ENCODE peak calls at places on chromosomes 12 and 14, in six cellular contexts. U, J, P, L, V and Z are unnamed samples.

GRCh38 chr12:109759076-109759420 is 45.4 kb downstream of the FAM222A start:
- DNase-seq in U (no peak), P (no peak), J (no peak), L (no peak), V (no peak), Z (no peak)

GRCh38 chr12:8483081-8483479 is 27.3 kb downstream of the CLEC6A start:
- DNase-seq in V (no peak), L (no peak), J (no peak), U (no peak), P (no peak), Z (no peak)

GRCh38 chr12:1776139-1776975 is 44.0 kb upstream of the LRTM2 start:
- DNase-seq in J (peak), V (no peak), L (no peak), U (peak), P (no peak), Z (no peak)

GRCh38 chr12:12899530-12900380 is 8.4 kb downstream of the GPRC5A start:
- DNase-seq in P (no peak), V (no peak), U (peak), L (no peak), J (peak), Z (no peak)

GRCh38 chr12:109763201-109763841 is 49.7 kb downstream of the FAM222A start:
- DNase-seq in P (no peak), L (no peak), J (peak), V (peak), U (peak), Z (no peak)

GRCh38 chr12:70661762-70662161 is 24.5 kb upstream of the PTPRB start:
- DNase-seq in P (no peak), U (no peak), J (peak), L (no peak), V (no peak), Z (no peak)

GRCh38 chr12:123723011-123723410 is 10.9 kb downstream of the ATP6V0A2 start:
- DNase-seq in J (peak), P (no peak), U (no peak), L (no peak), V (no peak), Z (no peak)

GRCh38 chr14:51922624-51923023 is 62.2 kb downstream of the GNG2 start:
- DNase-seq in L (no peak), P (no peak), V (no peak), J (peak), U (no peak), Z (no peak)

GRCh38 chr12:25135531-25136154 is 59.3 kb downstream of the DNAI7 start:
- DNase-seq in U (no peak), J (no peak), L (no peak), V (no peak), P (peak), Z (no peak)

GRCh38 chr12:30269491-30269890 is 426.2 kb downstream of the IPO8 start:
- DNase-seq in L (no peak), P (no peak), V (no peak), J (no peak), U (no peak), Z (no peak)

GRCh38 chr14:50530358-50530757 is 2.0 kb downstream of the MAP4K5 start:
- DNase-seq in J (peak), L (no peak), P (no peak), V (no peak), U (no peak), Z (no peak)

GRCh38 chr14:50530794-50531193 is 1.6 kb downstream of the MAP4K5 start:
- DNase-seq in V (no peak), L (no peak), U (no peak), P (no peak), J (no peak), Z (no peak)

GRCh38 chr14:50533314-50533705 is 941 bp upstream of the MAP4K5 start:
- DNase-seq in J (no peak), L (no peak), P (no peak), U (no peak), V (no peak), Z (no peak)

GRCh38 chr14:50532502-50533313 is at the start of gene MAP4K5:
- DNase-seq in L (peak), P (peak), J (peak), V (peak), U (peak), Z (peak)

GRCh38 chr14:50531595-50532501 is 521 bp downstream of the MAP4K5 start:
- DNase-seq in V (peak), J (peak), P (no peak), L (no peak), U (peak), Z (peak)
- TF ChIP-seq BHLHE40 in V (no peak), J (no peak), P (no peak), L (no peak), U (no peak), Z (no peak)

DNA sequence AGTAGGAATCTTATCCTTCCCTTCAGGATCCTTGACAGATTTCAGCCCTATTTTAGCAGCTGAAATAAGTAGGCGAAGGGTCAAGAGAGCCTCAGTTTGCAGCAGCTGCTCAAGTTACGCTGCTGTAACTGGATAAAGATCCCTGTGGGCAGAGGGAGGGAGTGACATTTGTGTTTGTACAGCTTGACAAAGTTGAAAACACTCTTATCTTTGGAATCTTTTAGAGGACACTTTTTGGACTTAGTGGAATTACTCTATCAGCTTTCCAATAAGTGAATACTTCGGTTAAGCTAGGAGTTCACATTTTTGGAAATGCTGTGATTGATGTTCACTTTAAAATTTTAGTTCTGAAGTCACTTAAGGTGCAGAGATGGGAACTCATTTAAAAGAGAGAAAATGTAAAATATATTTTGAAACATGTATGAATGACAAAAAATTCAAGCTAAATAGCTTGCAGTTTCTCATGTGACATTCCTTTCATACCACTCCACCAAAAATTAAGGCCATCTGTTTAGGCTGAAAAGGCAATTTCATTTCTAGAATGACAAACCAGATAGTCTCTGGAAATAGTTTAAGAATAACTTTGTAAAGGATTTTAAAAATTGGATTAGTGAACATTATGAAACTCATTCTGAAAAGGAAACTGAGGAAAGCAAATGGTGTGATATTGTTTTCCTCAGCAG is 55.2 kb downstream of the SLC38A4 start:
- DNase-seq in J (peak), U (no peak), P (peak), L (no peak), V (no peak), Z (peak)
- TF ChIP-seq BHLHE40 in J (no peak), U (no peak), P (no peak), L (no peak), V (no peak), Z (no peak)

DNA sequence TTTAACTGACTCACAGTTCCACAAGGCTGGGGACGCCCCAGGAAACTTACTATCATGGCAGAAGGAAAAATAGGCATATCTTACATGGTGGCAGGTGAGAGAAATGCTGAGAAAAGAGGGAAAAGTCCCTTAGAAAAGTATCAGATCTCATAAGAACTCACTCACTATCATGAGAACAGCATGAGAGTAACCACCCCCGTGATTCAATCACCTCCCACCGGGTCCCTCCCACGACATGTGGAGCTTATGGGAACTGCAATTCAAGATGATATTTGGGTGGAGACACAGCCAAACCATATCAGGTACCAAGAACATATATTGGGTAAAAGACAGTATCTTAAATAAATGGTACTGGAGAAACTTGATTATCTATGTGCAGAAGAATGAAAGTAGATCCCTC is 100.3 kb upstream of the FAR2 start:
- DNase-seq in P (no peak), V (peak), J (no peak), U (no peak), L (no peak), Z (no peak)
- TF ChIP-seq BHLHE40 in P (no peak), V (no peak), J (no peak), U (no peak), L (no peak), Z (no peak)

DNA sequence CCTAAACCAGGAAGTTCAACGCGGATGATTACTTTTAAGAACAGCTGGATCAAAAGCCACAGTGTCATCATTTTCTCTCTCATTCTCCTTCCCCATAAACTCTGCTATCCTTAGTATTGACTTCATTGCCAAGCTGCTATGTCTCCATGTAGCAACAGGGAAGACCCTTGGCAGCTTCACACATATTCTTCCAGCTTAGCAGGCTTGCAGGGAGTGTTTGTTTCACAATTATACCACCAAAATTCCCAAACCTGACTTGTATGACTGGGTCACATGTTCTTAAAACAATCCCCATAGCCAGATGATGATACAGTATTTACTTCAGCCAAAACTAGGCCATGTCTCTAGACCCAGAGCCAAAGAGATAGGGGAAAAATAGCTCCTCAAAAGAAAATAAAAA is 235.4 kb downstream of the PAWR start:
- DNase-seq in U (no peak), P (no peak), V (no peak), L (no peak), J (peak), Z (no peak)
- TF ChIP-seq BHLHE40 in U (no peak), P (no peak), V (no peak), L (no peak), J (no peak), Z (no peak)

GRCh38 chr14:33734387-33734786 is 216.5 kb downstream of the EGLN3 start:
- DNase-seq in L (no peak), J (no peak), V (no peak), P (no peak), U (no peak), Z (no peak)

GRCh38 chr14:33733721-33734120 is 217.2 kb downstream of the EGLN3 start:
- DNase-seq in P (no peak), U (no peak), V (no peak), J (no peak), L (no peak), Z (no peak)

GRCh38 chr14:33730163-33730562 is 220.7 kb downstream of the EGLN3 start:
- DNase-seq in J (no peak), V (no peak), P (no peak), L (no peak), U (no peak), Z (no peak)

GRCh38 chr14:33736299-33736698 is 214.6 kb downstream of the EGLN3 start:
- DNase-seq in L (no peak), J (no peak), P (no peak), V (no peak), U (no peak), Z (no peak)

GRCh38 chr14:33733310-33733709 is 217.6 kb downstream of the EGLN3 start:
- DNase-seq in V (no peak), L (no peak), J (no peak), U (no peak), P (no peak), Z (no peak)
- TF ChIP-seq BHLHE40 in V (no peak), L (no peak), J (no peak), U (no peak), P (no peak), Z (no peak)

GRCh38 chr12:113831486-113831885 is 134.6 kb downstream of the RBM19 start:
- DNase-seq in V (no peak), J (no peak), U (no peak), L (no peak), P (no peak), Z (no peak)
- TF ChIP-seq BHLHE40 in V (no peak), J (no peak), U (no peak), L (no peak), P (no peak), Z (no peak)

GRCh38 chr12:14225064-14225463 is 140.4 kb upstream of the ATF7IP start:
- DNase-seq in L (no peak), V (no peak), J (no peak), U (no peak), P (no peak), Z (no peak)
- TF ChIP-seq BHLHE40 in L (no peak), V (no peak), J (no peak), U (no peak), P (no peak), Z (no peak)